ENCODE peak calls at places on chromosomes 6 and 20, in six cellular contexts. N is IMR-90, R is neuronal stem cell, F is trophoblast cell, W is mesenchymal stem cell, Y is H1. U is an unnamed sample. For H3K4me1, the result is how much of the 10 kb centered on the place peaks cover.

GRCh38 chr6:5517781-5518180 is 256.5 kb downstream of the FARS2 start:
- DNase-seq in N (no peak), R (no peak), F (no peak), W (no peak), Y (no peak), U (no peak)

GRCh38 chr6:42898891-42899361 is 16.9 kb upstream of the PTCRA start:
- DNase-seq in N (peak), R (peak), F (peak), W (peak), Y (no peak), U (peak)

GRCh38 chr6:144134737-144135136 is 15.6 kb upstream of the STX11 start:
- DNase-seq in N (no peak), R (no peak), F (no peak), W (no peak), Y (no peak), U (no peak)

GRCh38 chr6:33861722-33862121 is 57.9 kb upstream of the MLN start:
- DNase-seq in N (no peak), R (no peak), F (no peak), W (no peak), Y (no peak), U (no peak)

GRCh38 chr6:168123165-168123911 is 44.3 kb upstream of the FRMD1 start:
- DNase-seq in N (no peak), R (no peak), F (no peak), W (no peak), Y (no peak), U (peak)

GRCh38 chr6:141321486-141322347 is 811.0 kb upstream of the GJE1 start:
- DNase-seq in N (peak), R (no peak), F (peak), W (peak), Y (no peak), U (no peak)

GRCh38 chr6:14876778-14877613 is 368.9 kb upstream of the JARID2 start:
- DNase-seq in N (peak), R (no peak), F (peak), W (peak), Y (no peak), U (no peak)

GRCh38 chr6:43698584-43699349 is 11.2 kb upstream of the MRPS18A start:
- DNase-seq in N (peak), R (no peak), F (no peak), W (peak), Y (no peak), U (no peak)

GRCh38 chr6:156595481-156595880 is 181.7 kb upstream of the ARID1B start:
- DNase-seq in N (no peak), R (no peak), F (peak), W (no peak), Y (no peak), U (no peak)

GRCh38 chr20:58471835-58472164 is 43.4 kb downstream of the APCDD1L start:
- DNase-seq in N (no peak), R (no peak), F (no peak), W (no peak), Y (no peak), U (no peak)

GRCh38 chr6:105359419-105360366 is 43.2 kb downstream of the PREP start:
- DNase-seq in N (peak), R (no peak), F (peak), W (peak), Y (no peak), U (no peak)

GRCh38 chr6:16903470-16903869 is 142.2 kb upstream of the ATXN1 start:
- DNase-seq in N (peak), R (no peak), F (peak), W (peak), Y (no peak), U (no peak)

GRCh38 chr20:40477805-40478204 is 211.2 kb downstream of the MAFB start:
- DNase-seq in N (no peak), R (no peak), F (no peak), W (no peak), Y (no peak), U (no peak)

GRCh38 chr6:157999100-158000051 is 17.7 kb downstream of the SYNJ2 start:
- DNase-seq in N (no peak), R (no peak), F (no peak), W (no peak), Y (no peak), U (no peak)

GRCh38 chr20:62104791-62105345 is 17.4 kb upstream of the LSM14B start:
- DNase-seq in N (peak), R (no peak), F (no peak), W (no peak), Y (no peak), U (no peak)

GRCh38 chr6:41346435-41346834 is 11.0 kb downstream of the NCR2 start:
- DNase-seq in N (no peak), R (no peak), F (no peak), W (no peak), Y (no peak), U (no peak)

GRCh38 chr6:113411006-113411405 is 446.1 kb upstream of the MARCKS start:
- DNase-seq in N (no peak), R (no peak), F (no peak), W (no peak), Y (no peak), U (no peak)

GRCh38 chr20:35287509-35288324 is 3.1 kb upstream of the EIF6 start:
- DNase-seq in N (no peak), R (no peak), F (no peak), W (no peak), Y (no peak), U (no peak)

GRCh38 chr6:90098025-90098474 is 198.6 kb downstream of the BACH2 start:
- DNase-seq in N (peak), R (no peak), F (no peak), W (peak), Y (no peak), U (no peak)

GRCh38 chr6:158411998-158412397 is 99.7 kb downstream of the TULP4 start:
- DNase-seq in N (no peak), R (no peak), F (peak), W (no peak), Y (no peak), U (no peak)

GRCh38 chr20:64036346-64037198 is 590 bp downstream of the C20orf204 start:
- DNase-seq in N (peak), R (no peak), F (no peak), W (no peak), Y (no peak), U (no peak)

GRCh38 chr20:6663104-6663503 is 104.4 kb upstream of the BMP2 start:
- DNase-seq in N (no peak), R (no peak), F (no peak), W (peak), Y (no peak), U (no peak)

GRCh38 chr6:168724033-168724432 is 283.0 kb downstream of the SMOC2 start:
- DNase-seq in N (no peak), R (no peak), F (no peak), W (no peak), Y (no peak), U (no peak)

GRCh38 chr6:99802396-99803031 is 191.5 kb downstream of the MCHR2 start:
- DNase-seq in N (no peak), R (no peak), F (peak), W (no peak), Y (peak), U (peak)

GRCh38 chr20:59405819-59406218 is 105.4 kb downstream of the EDN3 start:
- DNase-seq in N (no peak), R (no peak), F (no peak), W (no peak), Y (no peak), U (no peak)

GRCh38 chr6:14231071-14231483 is 113.5 kb downstream of the CD83 start:
- DNase-seq in N (no peak), R (no peak), F (peak), W (no peak), Y (no peak), U (no peak)

GRCh38 chr20:30593572-30593971 is 663.9 kb upstream of the DEFB115 start:
- DNase-seq in N (no peak), R (no peak), F (no peak), W (no peak), Y (no peak), U (no peak)

GRCh38 chr6:33592595-33593413 is 12.7 kb upstream of the BAK1 start:
- DNase-seq in N (no peak), R (no peak), F (peak), W (no peak), Y (no peak), U (peak)

GRCh38 chr20:32348207-32348606 is 9.9 kb upstream of the ASXL1 start:
- DNase-seq in N (no peak), R (no peak), F (no peak), W (no peak), Y (no peak), U (no peak)
- H3K4me1 ChIP-seq in N (under half), R (under half), F (under half), W (under half), Y (under half), U (under half)

GRCh38 chr6:159899994-159900745 is 9.4 kb downstream of the MAS1 start:
- DNase-seq in N (peak), R (no peak), F (no peak), W (peak), Y (no peak), U (no peak)
- H4K91ac ChIP-seq in N (peak), R (no peak), F (no peak), W (no peak), Y (no peak), U (no peak)

GRCh38 chr20:17958326-17959256 is 10.0 kb downstream of the SNX5 start:
- DNase-seq in N (peak), R (no peak), F (no peak), W (peak), Y (no peak), U (no peak)
- H3K4me1 ChIP-seq in N (under half), R (under half), F (under half), W (under half), Y (under half), U (under half)

GRCh38 chr6:170140129-170140528 is 150.7 kb downstream of the DLL1 start:
- DNase-seq in N (no peak), R (no peak), F (peak), W (no peak), Y (no peak), U (no peak)
- H4K91ac ChIP-seq in N (no peak), R (no peak), F (no peak), W (no peak), Y (no peak), U (no peak)